ENCODE peak calls at places on chromosomes 16 and 17, in six cellular contexts. S is IMR-90, H is GM12878, T is AG10803, A is GM12865, W is kidney. K is an unnamed sample.
A peak's percentile ranks its signal among the peaks of the same experiment; 100 is the strongest.

GRCh38 chr16:49857423-49858181 is 1.7 kb upstream of the ZNF423 start:
- DNase-seq in S (peak; percentile 11), H (no peak), T (peak; percentile 33), A (peak; percentile 72), W (peak; percentile 80), K (peak; percentile 46)

GRCh38 chr17:973053-973452 is 6.5 kb downstream of the NXN start:
- DNase-seq in S (no peak), H (no peak), T (no peak), A (no peak), W (peak; percentile 39), K (no peak)

GRCh38 chr16:24221219-24221618 is 34.9 kb upstream of the CACNG3 start:
- DNase-seq in S (no peak), H (no peak), T (no peak), A (no peak), W (no peak), K (no peak)

GRCh38 chr17:55609737-55610201 is 98.5 kb upstream of the SMIM36 start:
- DNase-seq in S (peak; percentile 60), H (no peak), T (peak; percentile 9), A (no peak), W (no peak), K (peak; percentile 62)

GRCh38 chr16:75282811-75283281 is 31.4 kb upstream of the BCAR1 start:
- DNase-seq in S (peak; percentile 45), H (no peak), T (peak; percentile 31), A (no peak), W (no peak), K (no peak)

GRCh38 chr16:23524886-23525285 is 14.6 kb upstream of the GGA2 start:
- DNase-seq in S (no peak), H (no peak), T (no peak), A (no peak), W (no peak), K (no peak)

GRCh38 chr17:75927286-75927922 is 13.4 kb downstream of the FBF1 start:
- DNase-seq in S (no peak), H (no peak), T (peak; percentile 13), A (peak; percentile 45), W (no peak), K (peak; percentile 7)

GRCh38 chr17:11996722-11997146 is 541 bp downstream of the ZNF18 start:
- DNase-seq in S (peak; percentile 28), H (peak; percentile 24), T (peak; percentile 43), A (peak; percentile 76), W (peak; percentile 72), K (peak; percentile 45)

GRCh38 chr16:81523387-81524115 is 78.9 kb downstream of the CMIP start:
- DNase-seq in S (peak; percentile 87), H (no peak), T (peak; percentile 81), A (no peak), W (peak; percentile 83), K (peak; percentile 86)

GRCh38 chr17:13750783-13751484 is 149.2 kb upstream of the HS3ST3A1 start:
- DNase-seq in S (peak; percentile 21), H (no peak), T (peak; percentile 39), A (no peak), W (no peak), K (no peak)

GRCh38 chr16:4006441-4006989 is 109.7 kb downstream of the ADCY9 start:
- DNase-seq in S (peak; percentile 30), H (no peak), T (no peak), A (no peak), W (peak; percentile 10), K (no peak)

GRCh38 chr16:9787717-9788116 is 394.5 kb downstream of the GRIN2A start:
- DNase-seq in S (no peak), H (peak; percentile 15), T (peak; percentile 4), A (peak; percentile 25), W (no peak), K (peak; percentile 5)

GRCh38 chr17:80146121-80147034 is 550 bp downstream of the EIF4A3 start:
- DNase-seq in S (peak; percentile 16), H (no peak), T (peak; percentile 24), A (peak; percentile 46), W (no peak), K (peak; percentile 39)

GRCh38 chr16:20409398-20410152 is at the start of gene ACSM5:
- DNase-seq in S (no peak), H (no peak), T (no peak), A (peak; percentile 22), W (peak; percentile 82), K (no peak)

GRCh38 chr16:24013054-24013636 is 177.4 kb downstream of the PRKCB start:
- DNase-seq in S (no peak), H (no peak), T (no peak), A (no peak), W (no peak), K (no peak)

GRCh38 chr17:81966343-81967243 is 5.6 kb upstream of the NOTUM start:
- DNase-seq in S (peak; percentile 24), H (no peak), T (peak; percentile 66), A (no peak), W (peak; percentile 78), K (no peak)

GRCh38 chr17:72657467-72658317 is 434.8 kb downstream of the SLC39A11 start:
- DNase-seq in S (peak; percentile 41), H (no peak), T (peak; percentile 12), A (peak; percentile 13), W (no peak), K (no peak)

GRCh38 chr16:8673611-8674412 is 605 bp upstream of the ABAT start:
- DNase-seq in S (no peak), H (no peak), T (no peak), A (peak; percentile 16), W (no peak), K (peak; percentile 5)

GRCh38 chr17:43832976-43833829 is at the start of gene MPP3:
- DNase-seq in S (peak; percentile 59), H (no peak), T (peak; percentile 66), A (no peak), W (peak; percentile 83), K (peak; percentile 52)

GRCh38 chr17:74499992-74500391 is 31.3 kb downstream of the CD300LB start:
- DNase-seq in S (no peak), H (no peak), T (no peak), A (no peak), W (no peak), K (no peak)

GRCh38 chr16:27238591-27238990 is 30.0 kb downstream of the NSMCE1 start:
- DNase-seq in S (no peak), H (no peak), T (no peak), A (no peak), W (peak; percentile 54), K (no peak)

GRCh38 chr16:56985288-56985961 is 3.9 kb upstream of the NLRC5 start:
- DNase-seq in S (peak; percentile 85), H (no peak), T (peak; percentile 88), A (no peak), W (peak; percentile 84), K (peak; percentile 90)

GRCh38 chr17:49871211-49871610 is 23.3 kb upstream of the TAC4 start:
- DNase-seq in S (no peak), H (no peak), T (no peak), A (no peak), W (no peak), K (no peak)

GRCh38 chr17:59451706-59452105 is 113.7 kb upstream of the DHX40 start:
- DNase-seq in S (peak; percentile 77), H (no peak), T (peak; percentile 40), A (no peak), W (no peak), K (no peak)

GRCh38 chr16:85498607-85499006 is 114.5 kb upstream of the GSE1 start:
- DNase-seq in S (no peak), H (peak; percentile 21), T (no peak), A (peak; percentile 67), W (no peak), K (no peak)

DNA sequence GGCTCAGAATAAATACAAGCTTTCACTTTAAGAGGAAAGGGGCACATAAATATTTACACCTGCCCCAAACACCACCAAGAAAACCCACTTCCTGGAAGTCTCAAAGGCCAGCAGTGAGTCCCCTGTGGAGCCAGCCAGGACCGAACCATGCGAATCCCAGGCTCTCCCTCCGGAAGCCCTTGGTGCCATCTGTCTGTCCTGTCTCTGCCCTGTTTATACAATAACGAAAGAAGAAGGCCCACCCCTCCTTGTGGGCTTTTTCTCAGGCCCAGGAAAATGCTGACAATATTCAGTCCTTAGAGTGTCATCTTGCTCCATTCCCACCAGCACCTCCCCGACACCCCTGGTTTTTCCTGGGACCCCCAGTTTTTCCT is 3.6 kb upstream of the SLC6A4 start:
- DNase-seq in S (no peak), H (no peak), T (no peak), A (peak; percentile 10), W (no peak), K (no peak)
- H3K4me3 ChIP-seq in S (no peak overlapping the region), H (no peak overlapping the region), T (no peak overlapping the region), A (no peak overlapping the region), W (peak overlapping the region; percentile 33), K (no peak overlapping the region)

GRCh38 chr16:48210747-48211146 is 33.4 kb upstream of the LONP2 start:
- DNase-seq in S (no peak), H (no peak), T (no peak), A (no peak), W (no peak), K (no peak)

GRCh38 chr16:48201515-48202201 is 42.4 kb upstream of the LONP2 start:
- DNase-seq in S (no peak), H (no peak), T (no peak), A (no peak), W (no peak), K (no peak)

GRCh38 chr16:48203974-48204824 is 39.9 kb upstream of the LONP2 start:
- DNase-seq in S (no peak), H (no peak), T (no peak), A (no peak), W (no peak), K (no peak)

GRCh38 chr16:48206594-48207242 is 37.4 kb upstream of the LONP2 start:
- DNase-seq in S (peak; percentile 13), H (no peak), T (peak; percentile 18), A (no peak), W (no peak), K (peak; percentile 60)

DNA sequence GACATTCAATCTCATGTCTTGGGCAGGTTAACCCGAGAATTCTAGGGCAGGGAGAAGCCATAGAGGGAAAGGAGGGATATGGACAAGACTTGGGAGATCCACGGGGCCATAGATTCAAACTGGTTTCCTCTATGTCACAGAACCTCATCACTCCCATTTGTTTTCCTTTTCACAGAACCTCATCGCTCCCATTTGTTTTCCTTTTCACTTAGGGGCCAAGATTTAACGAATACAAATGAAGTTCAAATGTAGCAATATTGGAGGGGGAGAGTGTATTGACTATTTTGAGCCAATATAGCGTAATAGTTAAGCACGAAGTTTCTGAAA is 39.3 kb upstream of the LONP2 start:
- DNase-seq in S (no peak), H (no peak), T (no peak), A (no peak), W (no peak), K (no peak)
- TF ChIP-seq CTCF in S (no peak), H (no peak), T (no peak), A (no peak), W (no peak), K (no peak)

DNA sequence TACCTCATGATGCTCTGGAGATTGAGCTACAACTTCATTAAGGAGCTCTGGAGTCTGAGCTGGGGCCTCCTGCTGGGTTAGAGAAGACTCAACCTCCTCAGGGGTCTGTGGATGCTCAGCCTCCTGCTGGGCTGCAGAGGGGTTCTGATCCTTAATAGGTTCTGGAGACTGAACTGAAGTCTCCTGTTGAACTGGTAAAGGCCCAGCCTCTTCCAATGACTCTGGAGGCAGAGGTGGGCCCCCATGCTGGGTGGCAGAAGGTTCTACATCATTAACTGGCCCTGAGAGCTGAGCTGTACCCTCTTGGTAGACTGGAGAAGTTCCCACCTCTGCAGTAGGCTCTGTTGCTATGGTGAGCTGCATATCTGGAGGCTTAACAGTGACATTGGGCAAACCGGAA is 48.1 kb upstream of the TMEM97 start:
- DNase-seq in S (no peak), H (no peak), T (no peak), A (no peak), W (no peak), K (no peak)
- H3K4me3 ChIP-seq in S (no peak overlapping the region), H (no peak overlapping the region), T (no peak overlapping the region), A (no peak overlapping the region), W (no peak overlapping the region), K (no peak overlapping the region)

GRCh38 chr16:52294660-52295059 is 252.3 kb downstream of the TOX3 start:
- DNase-seq in S (no peak), H (no peak), T (no peak), A (no peak), W (no peak), K (no peak)
- TF ChIP-seq CTCF in S (no peak), H (no peak), T (no peak), A (no peak), W (no peak), K (no peak)